ENCODE peak calls at places on chromosomes 13 and 19, in five cellular contexts. K is K562, M is A549, A is HepG2, Q is GM12878. I is an unnamed sample.

GRCh38 chr13:50130686-50131051 is 115.4 kb downstream of the KCNRG start:
- DNase-seq in K (no peak), M (peak; percentile 8), A (no peak), Q (no peak), I (peak; percentile 44)

GRCh38 chr13:113207890-113208423 is 512 bp downstream of the PCID2 start:
- DNase-seq in K (no peak), M (no peak), A (peak; percentile 26), Q (no peak), I (peak; percentile 70)

GRCh38 chr19:3976495-3977241 is 5.8 kb upstream of the DAPK3 start:
- DNase-seq in K (no peak), M (no peak), A (no peak), Q (no peak), I (peak; percentile 7)

GRCh38 chr19:48804496-48804895 is 6.3 kb downstream of the BCAT2 start:
- DNase-seq in K (no peak), M (no peak), A (no peak), Q (no peak), I (no peak)

GRCh38 chr19:48856921-48857320 is 11.5 kb downstream of the PLEKHA4 start:
- DNase-seq in K (no peak), M (no peak), A (no peak), Q (no peak), I (no peak)

GRCh38 chr13:28744656-28745055 is 25.9 kb upstream of the SLC46A3 start:
- DNase-seq in K (no peak), M (no peak), A (no peak), Q (no peak), I (no peak)

GRCh38 chr13:113448545-113448884 is 4.8 kb downstream of the ADPRHL1 start:
- DNase-seq in K (peak; percentile 11), M (no peak), A (peak; percentile 29), Q (no peak), I (no peak)

GRCh38 chr13:25375727-25376358 is 4.1 kb downstream of the ATP8A2 start:
- DNase-seq in K (peak; percentile 52), M (peak; percentile 13), A (peak; percentile 42), Q (no peak), I (peak; percentile 80)

GRCh38 chr13:33612641-33613638 is 205.0 kb upstream of the RFC3 start:
- DNase-seq in K (no peak), M (no peak), A (peak; percentile 16), Q (no peak), I (no peak)

GRCh38 chr13:108428691-108429090 is 159.2 kb downstream of the TNFSF13B start:
- DNase-seq in K (no peak), M (no peak), A (no peak), Q (no peak), I (no peak)

GRCh38 chr19:28655054-28655453 is 557.9 kb downstream of the UQCRFS1 start:
- DNase-seq in K (no peak), M (no peak), A (no peak), Q (no peak), I (no peak)

GRCh38 chr19:30498707-30499106 is 126.5 kb downstream of the ZNF536 start:
- DNase-seq in K (peak; percentile 21), M (no peak), A (no peak), Q (no peak), I (peak; percentile 78)

GRCh38 chr13:41533676-41534075 is 76.3 kb downstream of the RGCC start:
- DNase-seq in K (no peak), M (no peak), A (no peak), Q (no peak), I (no peak)

GRCh38 chr19:7265963-7266362 is 28.3 kb downstream of the INSR start:
- DNase-seq in K (no peak), M (no peak), A (no peak), Q (no peak), I (no peak)

GRCh38 chr13:80386001-80386400 is 45.1 kb upstream of the SPRY2 start:
- DNase-seq in K (no peak), M (no peak), A (no peak), Q (no peak), I (no peak)

GRCh38 chr13:67158903-67159302 is 71.2 kb downstream of the PCDH9 start:
- DNase-seq in K (no peak), M (no peak), A (no peak), Q (no peak), I (no peak)

GRCh38 chr13:40069173-40070044 is 413.9 kb downstream of the COG6 start:
- DNase-seq in K (peak; percentile 42), M (peak; percentile 19), A (peak; percentile 67), Q (no peak), I (peak; percentile 84)

GRCh38 chr19:16559896-16560295 is 12.3 kb downstream of the SLC35E1 start:
- DNase-seq in K (no peak), M (no peak), A (no peak), Q (no peak), I (no peak)

GRCh38 chr13:22861958-22862466 is 318.8 kb upstream of the SGCG start:
- DNase-seq in K (no peak), M (no peak), A (no peak), Q (no peak), I (no peak)

GRCh38 chr13:113979791-113980471 is 6.1 kb upstream of the C13orf46 start:
- DNase-seq in K (no peak), M (no peak), A (no peak), Q (no peak), I (no peak)

DNA sequence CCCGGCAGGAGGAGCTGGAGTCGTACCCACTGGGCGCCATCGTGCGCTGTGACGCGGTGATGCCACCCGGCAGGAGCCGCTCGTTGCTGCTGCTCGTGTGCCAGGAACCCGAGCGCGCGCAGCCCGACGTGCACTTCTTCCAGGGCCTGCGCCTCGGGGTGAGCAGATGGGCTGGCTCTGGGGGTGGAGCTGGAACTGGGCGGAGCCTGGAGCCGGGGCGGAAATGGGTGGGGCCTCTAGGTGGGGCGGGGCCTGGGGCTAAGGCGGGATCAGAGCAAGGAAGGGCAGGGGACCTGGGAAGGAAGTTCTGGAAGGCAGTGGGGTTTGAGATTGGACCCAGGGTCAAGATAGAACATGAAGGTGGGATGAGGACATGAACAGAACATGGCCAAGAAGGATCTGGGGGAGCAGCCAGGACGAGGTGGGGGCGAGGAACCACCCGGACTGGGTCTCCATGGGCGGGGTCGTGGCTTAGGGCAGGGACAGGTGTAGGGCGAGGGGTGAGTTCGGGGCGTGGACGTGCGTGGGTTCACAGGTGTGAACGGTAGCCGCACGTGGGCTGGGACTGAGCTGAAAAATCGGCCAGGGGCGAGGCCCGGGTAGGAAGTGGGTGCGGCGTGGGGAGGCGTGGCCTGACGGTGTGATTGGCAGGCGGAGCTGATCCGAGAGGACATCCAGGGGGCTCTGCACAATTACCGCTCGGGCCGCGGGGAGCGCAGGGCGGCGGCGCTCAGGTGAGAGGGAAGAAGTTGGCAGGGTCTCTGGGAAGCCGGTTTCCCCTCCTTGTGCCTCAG is 4.6 kb downstream of the EPS8L1 start:
- DNase-seq in K (peak; percentile 98), M (peak; percentile 82), A (peak; percentile 35), Q (no peak), I (peak; percentile 91)
- TF ChIP-seq JUNB in K (no peak), M (no peak), A (no peak), Q (no peak), I (no peak)

DNA sequence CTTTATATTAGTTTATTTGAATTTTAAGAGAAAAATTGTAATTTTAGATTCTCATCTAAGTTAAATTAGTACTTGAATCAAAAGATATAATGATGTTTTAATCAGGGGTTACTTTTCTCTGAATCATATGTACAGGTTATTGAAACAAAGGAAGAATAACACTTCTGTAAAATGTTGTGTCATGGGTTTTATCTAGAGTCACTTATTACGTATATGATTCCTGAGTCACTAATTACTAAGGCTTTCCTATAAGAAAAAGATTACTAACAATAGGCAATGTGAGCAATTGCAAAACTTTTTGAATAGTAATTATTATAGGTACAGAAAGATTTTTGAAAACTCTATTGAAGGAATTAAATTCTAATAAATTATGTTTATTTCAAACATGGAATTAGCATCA is 99.2 kb upstream of the KLF5 start:
- DNase-seq in K (no peak), M (no peak), A (no peak), Q (no peak), I (no peak)
- TF ChIP-seq JUNB in K (no peak), M (no peak), A (no peak), Q (no peak), I (no peak)

DNA sequence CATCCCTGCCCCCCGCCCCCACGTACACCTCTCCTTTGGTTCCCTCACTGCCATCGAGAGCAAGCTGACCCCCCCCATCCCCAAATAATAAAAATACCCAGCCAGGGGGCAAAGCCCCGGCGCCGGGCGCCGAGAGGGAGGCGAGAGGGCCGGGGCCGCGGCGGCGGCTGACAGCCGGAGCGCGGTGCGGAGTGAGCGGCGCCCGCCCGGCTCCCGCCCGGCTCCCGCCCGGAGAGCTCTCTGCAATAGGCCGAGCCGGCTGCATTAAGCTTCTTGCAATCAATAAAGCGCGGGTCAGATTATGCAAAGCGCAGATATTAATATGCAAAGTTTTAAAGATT is 40.9 kb downstream of the DEDD2 start:
- DNase-seq in K (peak; percentile 45), M (peak; percentile 70), A (no peak), Q (no peak), I (peak; percentile 52)
- TF ChIP-seq JUNB in K (no peak), M (no peak), A (no peak), Q (no peak), I (no peak)

DNA sequence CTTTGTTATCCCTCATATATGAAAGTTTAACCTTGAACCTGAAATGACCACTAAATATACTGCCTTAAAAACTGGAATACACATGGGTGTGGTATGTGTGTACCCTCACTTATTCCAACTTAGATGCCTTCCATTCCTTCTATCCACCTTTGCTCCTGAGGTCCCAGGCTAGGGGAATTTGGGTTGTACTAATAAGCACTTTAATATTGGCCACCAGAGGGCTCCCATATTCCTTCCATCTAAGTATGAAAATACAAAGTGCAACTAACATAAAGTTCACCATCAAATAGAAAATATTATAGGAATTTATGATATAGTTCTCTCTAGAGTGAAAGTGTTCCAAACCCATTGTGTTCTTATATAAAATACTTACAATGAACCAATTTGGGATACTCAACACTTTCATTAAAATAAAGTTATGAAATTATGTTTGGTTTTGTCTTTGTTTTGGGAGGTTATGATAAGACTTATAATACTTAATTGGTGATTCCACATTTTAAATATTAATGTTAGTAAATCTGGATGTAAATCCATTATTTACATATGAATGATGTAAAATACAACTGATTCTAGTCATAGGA is 62.3 kb downstream of the ITGBL1 start:
- DNase-seq in K (peak; percentile 8), M (peak; percentile 2), A (peak; percentile 48), Q (no peak), I (peak; percentile 76)
- TF ChIP-seq JUNB in K (no peak), M (no peak), A (no peak), Q (no peak), I (no peak)

GRCh38 chr19:32567486-32567885 is 13.5 kb upstream of the PDCD5 start:
- DNase-seq in K (no peak), M (no peak), A (no peak), Q (no peak), I (no peak)

GRCh38 chr19:32566246-32566830 is 14.7 kb upstream of the PDCD5 start:
- DNase-seq in K (no peak), M (no peak), A (no peak), Q (no peak), I (no peak)

DNA sequence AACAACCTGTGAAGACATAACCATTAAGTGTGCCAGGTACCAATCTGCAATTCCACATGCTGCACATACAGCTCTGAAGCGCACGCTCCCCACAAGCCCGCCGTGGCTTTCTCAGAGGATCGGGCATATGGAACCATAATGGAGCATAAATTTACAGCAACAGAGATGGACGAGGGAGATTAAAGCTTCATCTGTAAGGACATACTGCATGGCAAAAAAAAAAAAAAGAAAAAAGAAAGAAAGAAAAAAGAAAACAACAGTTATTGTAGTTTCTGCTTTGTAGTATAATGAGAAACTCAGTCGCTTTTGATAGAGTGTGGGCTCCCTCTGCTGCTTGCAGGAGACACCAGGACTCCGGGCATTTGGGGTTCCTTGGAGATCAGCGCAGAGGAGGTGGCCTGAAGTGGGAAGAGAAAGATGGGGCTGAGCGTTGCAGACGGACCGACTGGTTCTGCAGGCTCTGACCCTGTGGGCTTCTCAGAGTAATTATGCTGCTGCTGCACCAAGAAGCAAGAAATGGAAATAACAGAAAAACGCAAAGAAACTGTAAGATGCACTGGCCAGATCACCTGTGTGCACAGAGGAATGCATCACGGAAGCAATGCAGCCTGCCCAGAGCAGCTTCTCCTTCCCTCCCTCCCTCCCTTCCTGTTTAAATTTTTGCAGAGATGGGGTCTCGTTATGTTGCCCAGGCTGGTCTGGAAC is 10.8 kb upstream of the PDCD5 start:
- DNase-seq in K (peak; percentile 36), M (peak; percentile 70), A (peak; percentile 62), Q (no peak), I (peak; percentile 85)
- TF ChIP-seq JUNB in K (no peak), M (no peak), A (no peak), Q (no peak), I (no peak)

I was measured in GM23338.